ENCODE peak calls at places on chromosomes 5 and 9, in six cellular contexts. J is BJ; C is stimulated activated CD4-positive, alpha-beta T cell treated with anti-CD3 and anti-CD28 coated beads, Interleukin-1b, Interleukin-23, amount 100 ng/mL, for 24 hours; P is endothelial cell; X is naive thymus-derived CD4-positive, alpha-beta T cell; V is GM04504. N is an unnamed sample.

GRCh38 chr5:56523779-56524178 is 290.6 kb upstream of the ANKRD55 start:
- DNase-seq in J (peak), C (no peak), P (no peak), X (no peak), V (no peak), N (no peak)

GRCh38 chr9:130756460-130757152 is 63.0 kb downstream of the EXOSC2 start:
- DNase-seq in J (no peak), C (no peak), P (no peak), X (no peak), V (no peak), N (peak)

GRCh38 chr5:159833846-159834245 is 82.4 kb upstream of the ADRA1B start:
- DNase-seq in J (no peak), C (no peak), P (no peak), X (no peak), V (no peak), N (no peak)

GRCh38 chr9:91156451-91157234 is 205.1 kb downstream of the AUH start:
- DNase-seq in J (no peak), C (no peak), P (no peak), X (no peak), V (no peak), N (no peak)

GRCh38 chr9:114674076-114674797 is 7.8 kb downstream of the TEX48 start:
- DNase-seq in J (no peak), C (no peak), P (no peak), X (no peak), V (no peak), N (no peak)

GRCh38 chr5:151205411-151205810 is 18.5 kb downstream of the CCDC69 start:
- DNase-seq in J (no peak), C (no peak), P (no peak), X (peak), V (no peak), N (no peak)

GRCh38 chr9:137158625-137159024 is 11.2 kb downstream of the LRRC26 start:
- DNase-seq in J (no peak), C (no peak), P (no peak), X (no peak), V (no peak), N (no peak)

GRCh38 chr9:90102292-90102901 is 497.6 kb downstream of the GADD45G start:
- DNase-seq in J (peak), C (peak), P (peak), X (peak), V (peak), N (peak)

GRCh38 chr9:115847245-115847644 is 306.3 kb upstream of the PAPPA start:
- DNase-seq in J (peak), C (no peak), P (no peak), X (no peak), V (no peak), N (no peak)

GRCh38 chr9:34675048-34675714 is 12.7 kb upstream of the CCL27 start:
- DNase-seq in J (no peak), C (peak), P (peak), X (peak), V (no peak), N (peak)

GRCh38 chr9:106639873-106640568 is 222.9 kb upstream of the ZNF462 start:
- DNase-seq in J (no peak), C (no peak), P (no peak), X (no peak), V (no peak), N (no peak)

GRCh38 chr5:71932649-71933338 is 174.5 kb upstream of the MAP1B start:
- DNase-seq in J (no peak), C (no peak), P (peak), X (no peak), V (no peak), N (peak)

GRCh38 chr9:35651964-35652828 is 1.5 kb upstream of the SIT1 start:
- DNase-seq in J (no peak), C (no peak), P (no peak), X (no peak), V (no peak), N (no peak)

GRCh38 chr5:178385472-178385853 is 152.9 kb upstream of the PHYKPL start:
- DNase-seq in J (no peak), C (no peak), P (no peak), X (no peak), V (no peak), N (peak)

GRCh38 chr9:105993051-105993854 is 298.9 kb downstream of the TMEM38B start:
- DNase-seq in J (no peak), C (no peak), P (no peak), X (no peak), V (no peak), N (no peak)

GRCh38 chr5:133801955-133802751 is 166.3 kb downstream of the C5orf15 start:
- DNase-seq in J (no peak), C (no peak), P (no peak), X (no peak), V (peak), N (no peak)

GRCh38 chr5:95761771-95762680 is 30.9 kb downstream of the RHOBTB3 start:
- DNase-seq in J (peak), C (no peak), P (no peak), X (no peak), V (peak), N (no peak)

GRCh38 chr5:100553209-100553608 is 18.0 kb downstream of the FAM174A start:
- DNase-seq in J (peak), C (no peak), P (no peak), X (no peak), V (no peak), N (no peak)

GRCh38 chr5:67941750-67942450 is 273.7 kb upstream of the PIK3R1 start:
- DNase-seq in J (no peak), C (no peak), P (no peak), X (no peak), V (no peak), N (no peak)

GRCh38 chr5:133894143-133894542 is 74.3 kb downstream of the C5orf15 start:
- DNase-seq in J (no peak), C (no peak), P (no peak), X (no peak), V (no peak), N (no peak)

GRCh38 chr5:108382784-108383358 is 973 bp upstream of the FBXL17 start:
- DNase-seq in J (no peak), C (no peak), P (peak), X (peak), V (no peak), N (no peak)

GRCh38 chr5:160075073-160075472 is 44.2 kb downstream of the PWWP2A start:
- DNase-seq in J (no peak), C (no peak), P (no peak), X (no peak), V (no peak), N (no peak)

GRCh38 chr9:137502008-137502913 is 43.1 kb upstream of the NSMF start:
- DNase-seq in J (no peak), C (no peak), P (peak), X (no peak), V (no peak), N (peak)

GRCh38 chr5:142511318-142511717 is 174.6 kb downstream of the FGF1 start:
- DNase-seq in J (no peak), C (no peak), P (no peak), X (no peak), V (no peak), N (no peak)

GRCh38 chr5:158276692-158277091 is 417.7 kb upstream of the CLINT1 start:
- DNase-seq in J (no peak), C (no peak), P (no peak), X (no peak), V (no peak), N (no peak)